ENCODE peak calls at places on chromosomes 1 and 21, in four cellular contexts. F is HCT116, H is HepG2, L is neural progenitor cell. P is an unnamed sample.

GRCh38 chr1:235781807-235782206 is 84.9 kb downstream of the LYST start:
- DNase-seq in F (no peak), H (no peak), L (no peak), P (peak; percentile 2)

GRCh38 chr1:205780335-205780734 is 5.1 kb upstream of the RAB29 start:
- DNase-seq in F (no peak), H (no peak), L (no peak), P (no peak)

GRCh38 chr1:234769284-234769998 is 159.5 kb upstream of the IRF2BP2 start:
- DNase-seq in F (no peak), H (no peak), L (no peak), P (no peak)

GRCh38 chr1:156896490-156897033 is 3.0 kb downstream of the PEAR1 start:
- DNase-seq in F (peak; percentile 46), H (peak; percentile 53), L (peak; percentile 57), P (peak; percentile 96)

GRCh38 chr1:207866471-207867135 is 44.3 kb downstream of the CD34 start:
- DNase-seq in F (no peak), H (no peak), L (no peak), P (no peak)

GRCh38 chr1:231550448-231550781 is 21.9 kb downstream of the TSNAX start:
- DNase-seq in F (peak; percentile 16), H (peak; percentile 50), L (peak; percentile 39), P (no peak)

GRCh38 chr1:58346076-58346435 is 200.5 kb downstream of the OMA1 start:
- DNase-seq in F (no peak), H (no peak), L (no peak), P (no peak)

GRCh38 chr1:15062479-15063099 is 91.0 kb upstream of the TMEM51 start:
- DNase-seq in F (no peak), H (no peak), L (peak; percentile 39), P (no peak)

GRCh38 chr1:24995121-24995520 is 65.0 kb upstream of the RUNX3 start:
- DNase-seq in F (no peak), H (no peak), L (no peak), P (no peak)

GRCh38 chr1:87644500-87645245 is 316.0 kb downstream of the LMO4 start:
- DNase-seq in F (no peak), H (no peak), L (no peak), P (peak; percentile 87)

GRCh38 chr1:151061704-151062103 is 1.5 kb downstream of the MLLT11 start:
- DNase-seq in F (no peak), H (no peak), L (no peak), P (no peak)

GRCh38 chr1:235011064-235011598 is 117.5 kb downstream of the TOMM20 start:
- DNase-seq in F (no peak), H (no peak), L (no peak), P (no peak)

GRCh38 chr1:111197598-111198289 is 2.7 kb downstream of the DENND2D start:
- DNase-seq in F (no peak), H (no peak), L (peak; percentile 64), P (no peak)

GRCh38 chr1:33332357-33332789 is 11.5 kb upstream of the A3GALT2 start:
- DNase-seq in F (no peak), H (no peak), L (no peak), P (peak; percentile 77)

GRCh38 chr1:167922023-167922422 is 8.1 kb upstream of the ADCY10 start:
- DNase-seq in F (no peak), H (no peak), L (no peak), P (peak; percentile 39)

GRCh38 chr1:3219005-3219724 is 150.2 kb downstream of the PRDM16 start:
- DNase-seq in F (no peak), H (peak; percentile 89), L (peak; percentile 68), P (peak; percentile 1)

GRCh38 chr1:239155466-239155865 is 230.9 kb upstream of the CHRM3 start:
- DNase-seq in F (no peak), H (no peak), L (no peak), P (no peak)

GRCh38 chr1:33410091-33410701 is 20.7 kb downstream of the PHC2 start:
- DNase-seq in F (no peak), H (no peak), L (peak; percentile 86), P (peak; percentile 45)

GRCh38 chr1:150973826-150974579 is 632 bp downstream of the CERS2 start:
- DNase-seq in F (no peak), H (no peak), L (peak; percentile 75), P (peak; percentile 30)

GRCh38 chr1:117959364-117959763 is 29.8 kb downstream of the WDR3 start:
- DNase-seq in F (no peak), H (no peak), L (no peak), P (no peak)

GRCh38 chr21:39084979-39085729 is 98.1 kb downstream of the PSMG1 start:
- DNase-seq in F (no peak), H (peak; percentile 73), L (no peak), P (no peak)

GRCh38 chr21:38334866-38335265 is 78.1 kb downstream of the KCNJ15 start:
- DNase-seq in F (no peak), H (no peak), L (no peak), P (no peak)

GRCh38 chr1:45522324-45523104 is 830 bp upstream of the PRDX1 start:
- DNase-seq in F (peak; percentile 44), H (no peak), L (no peak), P (no peak)

GRCh38 chr1:45521413-45522323 is at the start of gene PRDX1:
- DNase-seq in F (peak; percentile 92), H (peak; percentile 94), L (peak; percentile 96), P (peak; percentile 90)

GRCh38 chr1:45516465-45516864 is 5.2 kb downstream of the PRDX1 start:
- DNase-seq in F (no peak), H (no peak), L (no peak), P (no peak)

DNA sequence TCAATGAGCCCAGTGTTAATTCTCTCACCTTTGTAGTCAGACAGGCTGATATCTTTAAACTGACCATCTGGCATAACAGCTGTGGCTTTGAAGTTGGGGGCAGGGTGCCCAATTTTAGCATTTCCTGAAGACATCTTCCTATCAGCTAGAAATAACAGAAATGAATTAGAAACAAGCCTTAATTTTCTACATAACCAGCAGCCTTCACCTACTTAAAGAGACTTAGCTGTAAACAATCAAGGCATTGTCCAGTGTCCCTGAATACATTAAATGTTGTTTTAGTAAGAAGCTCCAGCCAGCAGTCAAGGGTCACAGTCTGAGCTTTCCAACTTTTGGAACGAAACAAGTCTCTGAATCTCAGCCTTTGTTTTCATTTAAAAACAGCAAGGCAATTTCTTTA is 2.8 kb downstream of the PRDX1 start:
- DNase-seq in F (no peak), H (no peak), L (peak; percentile 39), P (peak; percentile 20)
- H3K4me3 ChIP-seq in F (no peak overlapping the region), H (peak overlapping the region; percentile 95), L (no peak overlapping the region), P (peak overlapping the region; percentile 37)

GRCh38 chr1:39899611-39900538 is 1.8 kb downstream of the MYCL start:
- DNase-seq in F (no peak), H (no peak), L (no peak), P (no peak)

GRCh38 chr1:39901486-39902120 is at the start of gene MYCL:
- DNase-seq in F (peak; percentile 87), H (peak; percentile 64), L (peak; percentile 95), P (no peak)

GRCh38 chr1:39905142-39905541 is 3.4 kb upstream of the MYCL start:
- DNase-seq in F (no peak), H (no peak), L (no peak), P (no peak)

GRCh38 chr1:39900662-39901485 is 843 bp downstream of the MYCL start:
- DNase-seq in F (no peak), H (no peak), L (peak; percentile 60), P (no peak)

DNA sequence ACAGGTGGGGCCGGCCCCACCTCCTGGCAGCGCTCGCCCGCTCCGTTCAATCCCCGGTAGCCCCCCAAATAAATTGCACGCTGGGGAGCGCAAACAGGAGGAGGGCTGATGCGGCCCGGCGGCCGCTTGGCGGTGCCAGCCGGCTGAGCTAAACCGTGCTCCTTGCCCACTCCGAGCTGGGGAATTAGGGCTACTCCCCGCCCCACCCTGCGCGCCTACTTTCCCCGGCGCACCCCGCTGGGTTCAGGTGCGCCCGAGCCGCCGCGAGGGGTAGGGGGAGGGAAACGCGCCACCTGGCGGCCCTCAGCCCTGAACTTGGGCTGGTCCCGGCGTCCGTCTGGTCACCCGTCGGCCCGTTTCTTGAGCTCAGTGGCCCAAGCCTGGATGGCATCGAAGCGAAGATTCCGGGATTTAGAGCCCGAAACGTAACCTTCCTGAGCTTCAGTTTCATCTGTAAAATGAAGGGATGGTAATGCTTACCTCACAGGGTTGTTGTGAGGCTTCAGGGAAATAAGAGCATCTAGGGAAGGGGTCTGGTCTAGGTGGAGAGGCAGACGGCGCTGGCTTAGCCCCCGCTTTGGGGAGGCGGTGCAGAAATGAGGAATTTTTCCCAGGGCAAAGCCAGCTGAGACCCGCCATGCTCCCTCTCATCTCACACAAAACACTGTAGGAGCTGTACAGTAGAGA is 547 bp upstream of the MYCL start:
- DNase-seq in F (peak; percentile 70), H (peak; percentile 24), L (no peak), P (no peak)
- TF ChIP-seq EZH2 in F (no peak), H (no peak), L (no peak), P (no peak)

GRCh38 chr1:10718083-10718415 is 78.4 kb downstream of the CASZ1 start:
- DNase-seq in F (no peak), H (no peak), L (no peak), P (no peak)

GRCh38 chr1:10716424-10716823 is 80.0 kb downstream of the CASZ1 start:
- DNase-seq in F (no peak), H (no peak), L (no peak), P (no peak)

GRCh38 chr1:10714337-10715114 is 81.9 kb downstream of the CASZ1 start:
- DNase-seq in F (no peak), H (no peak), L (peak; percentile 92), P (no peak)

GRCh38 chr1:10717296-10718082 is 79.0 kb downstream of the CASZ1 start:
- DNase-seq in F (no peak), H (no peak), L (no peak), P (no peak)

DNA sequence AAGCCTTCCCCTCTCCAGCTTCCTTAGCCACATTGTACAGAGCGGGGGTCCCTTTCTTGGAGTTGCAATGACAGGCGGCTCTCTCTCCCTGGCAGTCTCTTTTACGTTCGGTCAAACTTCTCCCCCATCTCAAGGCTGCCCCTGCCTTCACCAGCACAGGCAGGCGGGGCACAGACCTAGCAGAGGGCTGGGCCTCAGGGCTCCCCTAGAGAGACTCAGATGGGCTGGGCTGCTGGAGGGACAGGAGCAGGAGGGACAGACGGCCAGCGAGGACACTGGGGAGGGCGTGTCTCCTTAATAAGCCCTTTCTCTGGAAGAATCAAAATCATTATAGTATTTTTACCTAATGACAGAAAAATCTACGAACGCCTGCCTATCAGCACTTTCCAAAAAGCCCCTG is 79.6 kb downstream of the CASZ1 start:
- DNase-seq in F (no peak), H (no peak), L (no peak), P (no peak)
- H3K79me2 ChIP-seq in F (no peaks in the 10 kb centered on the region), H (no peaks in the 10 kb centered on the region), L (no peaks in the 10 kb centered on the region), P (no peaks in the 10 kb centered on the region)

GRCh38 chr1:245270063-245270462 is 115.3 kb downstream of the KIF26B start:
- DNase-seq in F (no peak), H (no peak), L (no peak), P (no peak)

GRCh38 chr1:245263701-245264100 is 108.9 kb downstream of the KIF26B start:
- DNase-seq in F (no peak), H (no peak), L (no peak), P (no peak)

GRCh38 chr1:245264226-245264625 is 109.4 kb downstream of the KIF26B start:
- DNase-seq in F (no peak), H (no peak), L (no peak), P (no peak)

GRCh38 chr1:245262876-245263625 is 108.3 kb downstream of the KIF26B start:
- DNase-seq in F (no peak), H (no peak), L (no peak), P (no peak)

GRCh38 chr1:245266105-245266504 is 111.3 kb downstream of the KIF26B start:
- DNase-seq in F (no peak), H (no peak), L (no peak), P (no peak)
- H3K4me3 ChIP-seq in F (no peak overlapping the region), H (no peak overlapping the region), L (no peak overlapping the region), P (no peak overlapping the region)